ENCODE peak calls at places on chromosomes 3 and 15, in four cellular contexts. One of them, this sample, is unnamed.

GRCh38 chr3:104214277-104214676 is 1152.4 kb upstream of the ALCAM start:
- DNase-seq in bronchial epithelial cell: no peak
- DNase-seq in mesenchymal stem cell: no peak
- DNase-seq in psoas muscle: no peak
- DNase-seq in this sample: no peak

GRCh38 chr15:26870346-26870745 is 3.5 kb downstream of the GABRA5 start:
- DNase-seq in bronchial epithelial cell: no peak
- DNase-seq in mesenchymal stem cell: no peak
- DNase-seq in psoas muscle: no peak
- DNase-seq in this sample: no peak

GRCh38 chr3:43181202-43181910 is 75.5 kb upstream of the POMGNT2 start:
- DNase-seq in bronchial epithelial cell: peak; percentile 93
- DNase-seq in mesenchymal stem cell: no peak
- DNase-seq in psoas muscle: no peak
- DNase-seq in this sample: no peak

GRCh38 chr3:45582407-45582806 is 12.1 kb upstream of the LIMD1 start:
- DNase-seq in bronchial epithelial cell: no peak
- DNase-seq in mesenchymal stem cell: peak; percentile 42
- DNase-seq in psoas muscle: no peak
- DNase-seq in this sample: peak; percentile 63

GRCh38 chr3:127043041-127043641 is 60.2 kb downstream of the PLXNA1 start:
- DNase-seq in bronchial epithelial cell: peak; percentile 55
- DNase-seq in mesenchymal stem cell: no peak
- DNase-seq in psoas muscle: no peak
- DNase-seq in this sample: no peak

GRCh38 chr15:31077181-31077580 is 24.3 kb downstream of the TRPM1 start:
- DNase-seq in bronchial epithelial cell: no peak
- DNase-seq in mesenchymal stem cell: no peak
- DNase-seq in psoas muscle: no peak
- DNase-seq in this sample: no peak

GRCh38 chr15:96551196-96551595 is 220.7 kb downstream of the NR2F2 start:
- DNase-seq in bronchial epithelial cell: peak; percentile 8
- DNase-seq in mesenchymal stem cell: no peak
- DNase-seq in psoas muscle: no peak
- DNase-seq in this sample: no peak

GRCh38 chr15:64634020-64634419 is 141.4 kb downstream of the RBPMS2 start:
- DNase-seq in bronchial epithelial cell: no peak
- DNase-seq in mesenchymal stem cell: peak; percentile 53
- DNase-seq in psoas muscle: no peak
- DNase-seq in this sample: no peak

GRCh38 chr3:113129168-113129567 is 82.2 kb upstream of the BOC start:
- DNase-seq in bronchial epithelial cell: no peak
- DNase-seq in mesenchymal stem cell: no peak
- DNase-seq in psoas muscle: no peak
- DNase-seq in this sample: no peak

GRCh38 chr3:71225285-71225684 is 358.2 kb downstream of the FOXP1 start:
- DNase-seq in bronchial epithelial cell: no peak
- DNase-seq in mesenchymal stem cell: no peak
- DNase-seq in psoas muscle: no peak
- DNase-seq in this sample: no peak

GRCh38 chr3:52053307-52054304 is 2.8 kb downstream of the DUSP7 start:
- DNase-seq in bronchial epithelial cell: peak; percentile 98
- DNase-seq in mesenchymal stem cell: peak; percentile 52
- DNase-seq in psoas muscle: no peak
- DNase-seq in this sample: peak; percentile 64

GRCh38 chr15:57572463-57572862 is 19.2 kb upstream of the MYZAP start:
- DNase-seq in bronchial epithelial cell: no peak
- DNase-seq in mesenchymal stem cell: no peak
- DNase-seq in psoas muscle: no peak
- DNase-seq in this sample: no peak

GRCh38 chr3:111874177-111874820 is 15.2 kb downstream of the PHLDB2 start:
- DNase-seq in bronchial epithelial cell: peak; percentile 87
- DNase-seq in mesenchymal stem cell: peak; percentile 62
- DNase-seq in psoas muscle: no peak
- DNase-seq in this sample: peak; percentile 74

GRCh38 chr3:26623409-26624208 is 1.0 kb downstream of the LRRC3B start:
- DNase-seq in bronchial epithelial cell: no peak
- DNase-seq in mesenchymal stem cell: no peak
- DNase-seq in psoas muscle: no peak
- DNase-seq in this sample: no peak

GRCh38 chr3:127452321-127452821 is 138.2 kb downstream of the TPRA1 start:
- DNase-seq in bronchial epithelial cell: no peak
- DNase-seq in mesenchymal stem cell: no peak
- DNase-seq in psoas muscle: no peak
- DNase-seq in this sample: no peak

GRCh38 chr3:96331341-96331740 is 483.1 kb upstream of the EPHA6 start:
- DNase-seq in bronchial epithelial cell: no peak
- DNase-seq in mesenchymal stem cell: no peak
- DNase-seq in psoas muscle: no peak
- DNase-seq in this sample: no peak

GRCh38 chr3:169660709-169661566 is 2.6 kb downstream of the MECOM start:
- DNase-seq in bronchial epithelial cell: peak; percentile 39
- DNase-seq in mesenchymal stem cell: peak; percentile 51
- DNase-seq in psoas muscle: no peak
- DNase-seq in this sample: peak; percentile 48

GRCh38 chr3:52851348-52851747 is 16.5 kb upstream of the MUSTN1 start:
- DNase-seq in bronchial epithelial cell: peak; percentile 46
- DNase-seq in mesenchymal stem cell: peak; percentile 53
- DNase-seq in psoas muscle: no peak
- DNase-seq in this sample: peak; percentile 69

GRCh38 chr15:68966996-68967395 is 36.7 kb downstream of the SPESP1 start:
- DNase-seq in bronchial epithelial cell: no peak
- DNase-seq in mesenchymal stem cell: no peak
- DNase-seq in psoas muscle: no peak
- DNase-seq in this sample: no peak

GRCh38 chr15:69308949-69309348 is 10.2 kb downstream of the PAQR5 start:
- DNase-seq in bronchial epithelial cell: no peak
- DNase-seq in mesenchymal stem cell: no peak
- DNase-seq in psoas muscle: no peak
- DNase-seq in this sample: no peak

GRCh38 chr15:95170587-95171380 is 939.4 kb downstream of the MCTP2 start:
- DNase-seq in bronchial epithelial cell: no peak
- DNase-seq in mesenchymal stem cell: no peak
- DNase-seq in psoas muscle: no peak
- DNase-seq in this sample: no peak

GRCh38 chr3:40299721-40300335 is 9.7 kb upstream of the EIF1B start:
- DNase-seq in bronchial epithelial cell: no peak
- DNase-seq in mesenchymal stem cell: peak; percentile 89
- DNase-seq in psoas muscle: no peak
- DNase-seq in this sample: peak; percentile 91

DNA sequence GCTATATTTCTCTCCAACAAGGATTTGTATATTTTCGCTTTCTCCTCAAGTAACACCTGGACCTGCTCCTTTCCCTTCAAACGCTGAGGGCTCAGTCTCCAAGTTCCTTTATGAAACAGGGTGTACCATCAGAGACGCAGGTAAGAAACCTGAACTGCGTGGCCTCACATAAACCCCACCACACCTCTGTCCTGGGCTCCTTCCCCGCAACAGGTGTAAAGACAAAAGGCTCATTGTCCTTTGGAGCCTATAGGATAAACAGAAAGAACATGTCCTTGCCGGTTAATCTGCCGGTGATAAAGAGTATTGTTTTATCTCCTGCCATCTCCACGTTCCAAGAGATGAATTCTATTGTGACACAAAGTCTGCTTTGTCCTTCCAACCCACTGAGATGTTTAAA is 111.8 kb upstream of the ADAMTS9 start:
- DNase-seq in bronchial epithelial cell: no peak
- DNase-seq in mesenchymal stem cell: no peak
- DNase-seq in psoas muscle: no peak
- DNase-seq in this sample: no peak
- H3K4me3 ChIP-seq in bronchial epithelial cell: no peak overlapping the region
- H3K4me3 ChIP-seq in mesenchymal stem cell: no peak overlapping the region
- H3K4me3 ChIP-seq in psoas muscle: no peak overlapping the region
- H3K4me3 ChIP-seq in this sample: no peak overlapping the region

DNA sequence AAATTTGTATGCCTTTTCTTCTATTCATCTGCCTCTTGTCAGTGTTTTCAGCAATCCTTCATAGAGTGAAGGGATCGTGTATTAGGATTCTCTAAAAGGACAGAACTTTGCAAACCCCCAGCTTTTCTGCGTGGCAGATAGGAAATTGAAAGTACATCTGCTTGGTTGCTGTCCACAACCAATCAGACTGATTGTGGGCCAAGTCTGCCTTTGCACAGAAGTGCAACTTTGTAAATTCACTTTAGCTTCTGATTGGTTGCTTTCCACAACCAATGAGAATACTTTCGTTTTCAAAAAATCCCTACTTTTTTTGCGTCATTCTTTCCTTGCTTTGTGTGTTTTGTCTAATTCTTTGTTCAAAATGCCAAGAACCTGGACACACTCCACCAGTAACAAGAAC is 847.4 kb downstream of the FHIT start:
- DNase-seq in bronchial epithelial cell: no peak
- DNase-seq in mesenchymal stem cell: no peak
- DNase-seq in psoas muscle: no peak
- DNase-seq in this sample: peak; percentile 13
- H3K4me3 ChIP-seq in bronchial epithelial cell: no peak overlapping the region
- H3K4me3 ChIP-seq in mesenchymal stem cell: no peak overlapping the region
- H3K4me3 ChIP-seq in psoas muscle: no peak overlapping the region
- H3K4me3 ChIP-seq in this sample: no peak overlapping the region

DNA sequence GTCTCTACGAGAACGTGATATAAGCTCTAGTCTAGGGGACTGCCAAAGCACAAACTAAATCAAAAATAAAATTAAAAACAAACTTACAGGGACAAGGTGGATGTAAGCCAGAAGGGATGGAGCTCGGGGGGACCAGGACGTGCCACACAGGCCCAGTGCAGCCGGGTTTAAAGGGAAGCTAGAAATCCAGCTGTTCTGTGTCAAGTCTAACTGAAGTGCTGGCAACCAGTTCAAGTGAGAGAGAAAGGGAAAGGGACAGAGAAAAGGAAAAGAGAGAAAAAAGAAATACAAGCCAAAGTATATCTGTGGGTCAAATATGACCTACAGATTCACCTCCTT is 62.5 kb downstream of the CHSY1 start:
- DNase-seq in bronchial epithelial cell: no peak
- DNase-seq in mesenchymal stem cell: peak; percentile 54
- DNase-seq in psoas muscle: no peak
- DNase-seq in this sample: no peak
- H3K4me3 ChIP-seq in bronchial epithelial cell: peak overlapping the region; percentile 38
- H3K4me3 ChIP-seq in mesenchymal stem cell: no peak overlapping the region
- H3K4me3 ChIP-seq in psoas muscle: peak overlapping the region; percentile 57
- H3K4me3 ChIP-seq in this sample: peak overlapping the region; percentile 31

GRCh38 chr15:52794665-52795463 is 4.7 kb upstream of the ONECUT1 start:
- DNase-seq in bronchial epithelial cell: no peak
- DNase-seq in mesenchymal stem cell: no peak
- DNase-seq in psoas muscle: no peak
- DNase-seq in this sample: no peak
- H3K4me3 ChIP-seq in bronchial epithelial cell: no peak overlapping the region
- H3K4me3 ChIP-seq in mesenchymal stem cell: no peak overlapping the region
- H3K4me3 ChIP-seq in psoas muscle: no peak overlapping the region
- H3K4me3 ChIP-seq in this sample: no peak overlapping the region

DNA sequence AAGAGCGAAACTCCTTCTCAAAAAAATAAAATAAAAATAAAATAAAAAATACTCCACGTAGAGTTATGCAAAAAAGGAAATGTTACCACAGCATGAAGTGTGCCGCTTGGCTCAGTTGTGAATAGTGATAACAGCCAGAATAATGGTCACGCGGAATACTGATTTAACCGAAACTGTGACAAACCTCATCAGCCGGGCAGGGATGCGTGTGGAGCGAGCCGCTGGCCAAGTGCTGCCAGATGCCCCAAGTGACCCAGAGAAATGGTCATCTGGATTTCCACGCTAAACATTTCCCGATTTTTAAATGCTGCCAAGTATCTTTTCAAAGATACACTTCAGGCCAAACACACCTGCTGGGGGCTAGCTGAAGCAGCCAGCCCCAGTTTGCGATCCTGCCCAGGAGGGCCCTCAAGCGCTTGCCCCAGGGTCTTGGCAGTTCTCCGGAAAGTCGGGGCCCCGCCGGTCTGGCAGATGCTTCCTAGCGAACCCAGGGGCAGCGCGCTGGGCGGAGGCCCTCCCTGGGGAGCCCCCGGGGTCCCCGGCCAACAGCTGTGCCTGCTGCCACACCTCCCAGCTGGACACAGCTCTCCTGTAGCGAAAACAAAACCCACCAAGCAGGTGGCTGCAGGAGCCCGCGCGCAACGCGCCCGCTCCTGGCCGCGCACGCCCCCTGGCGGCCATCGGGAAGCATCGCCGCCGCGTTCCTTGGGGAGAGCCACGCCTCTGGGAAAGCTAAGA is 35.1 kb downstream of the CMTM6 start:
- DNase-seq in bronchial epithelial cell: peak; percentile 40
- DNase-seq in mesenchymal stem cell: peak; percentile 52
- DNase-seq in psoas muscle: peak; percentile 68
- DNase-seq in this sample: peak; percentile 78
- H3K4me3 ChIP-seq in bronchial epithelial cell: no peak overlapping the region
- H3K4me3 ChIP-seq in mesenchymal stem cell: peak overlapping the region; percentile 49
- H3K4me3 ChIP-seq in psoas muscle: peak overlapping the region; percentile 64
- H3K4me3 ChIP-seq in this sample: peak overlapping the region; percentile 36